ENCODE peak calls at places on chromosome 21, in six cellular contexts. One of them, this sample, is unnamed.
A peak's percentile ranks its signal among the peaks of the same experiment; 100 is the strongest.

GRCh38 chr21:42403611-42404231 is at the start of gene UBASH3A:
- DNase-seq in stimulated activated CD4-positive, alpha-beta T cell treated with anti-CD3 and anti-CD28 coated beads, Interleukin-12 subunit alpha, Interleukin-12 subunit beta, amount 100 ng/mL, for 48 hours: no peak
- DNase-seq in lower lobe of right lung: no peak
- DNase-seq in HEK293T: no peak
- DNase-seq in SK-MEL-5: no peak
- DNase-seq in AG08395: no peak
- DNase-seq in this sample: no peak

GRCh38 chr21:24671901-24672300 is 935.4 kb downstream of the MRPL39 start:
- DNase-seq in stimulated activated CD4-positive, alpha-beta T cell treated with anti-CD3 and anti-CD28 coated beads, Interleukin-12 subunit alpha, Interleukin-12 subunit beta, amount 100 ng/mL, for 48 hours: no peak
- DNase-seq in SK-MEL-5: no peak
- DNase-seq in AG08395: no peak
- DNase-seq in HEK293T: no peak
- DNase-seq in lower lobe of right lung: no peak
- DNase-seq in this sample: no peak

GRCh38 chr21:41477641-41478318 is 30.2 kb downstream of the TMPRSS2 start:
- DNase-seq in stimulated activated CD4-positive, alpha-beta T cell treated with anti-CD3 and anti-CD28 coated beads, Interleukin-12 subunit alpha, Interleukin-12 subunit beta, amount 100 ng/mL, for 48 hours: no peak
- DNase-seq in lower lobe of right lung: no peak
- DNase-seq in AG08395: peak; percentile 39
- DNase-seq in HEK293T: no peak
- DNase-seq in SK-MEL-5: peak; percentile 79
- DNase-seq in this sample: peak; percentile 77

GRCh38 chr21:42400525-42400924 is 3.2 kb upstream of the UBASH3A start:
- DNase-seq in stimulated activated CD4-positive, alpha-beta T cell treated with anti-CD3 and anti-CD28 coated beads, Interleukin-12 subunit alpha, Interleukin-12 subunit beta, amount 100 ng/mL, for 48 hours: no peak
- DNase-seq in HEK293T: no peak
- DNase-seq in lower lobe of right lung: no peak
- DNase-seq in AG08395: no peak
- DNase-seq in SK-MEL-5: no peak
- DNase-seq in this sample: no peak

GRCh38 chr21:32135401-32136363 is 143.2 kb downstream of the MIS18A start:
- DNase-seq in HEK293T: no peak
- DNase-seq in AG08395: peak; percentile 76
- DNase-seq in SK-MEL-5: no peak
- DNase-seq in lower lobe of right lung: no peak
- DNase-seq in stimulated activated CD4-positive, alpha-beta T cell treated with anti-CD3 and anti-CD28 coated beads, Interleukin-12 subunit alpha, Interleukin-12 subunit beta, amount 100 ng/mL, for 48 hours: no peak
- DNase-seq in this sample: peak; percentile 30

GRCh38 chr21:33700491-33700890 is 58.2 kb downstream of the ITSN1 start:
- DNase-seq in SK-MEL-5: no peak
- DNase-seq in lower lobe of right lung: no peak
- DNase-seq in HEK293T: no peak
- DNase-seq in stimulated activated CD4-positive, alpha-beta T cell treated with anti-CD3 and anti-CD28 coated beads, Interleukin-12 subunit alpha, Interleukin-12 subunit beta, amount 100 ng/mL, for 48 hours: no peak
- DNase-seq in AG08395: no peak
- DNase-seq in this sample: no peak

GRCh38 chr21:42703936-42704335 is 50.5 kb downstream of the PDE9A start:
- DNase-seq in HEK293T: no peak
- DNase-seq in SK-MEL-5: no peak
- DNase-seq in lower lobe of right lung: no peak
- DNase-seq in AG08395: no peak
- DNase-seq in stimulated activated CD4-positive, alpha-beta T cell treated with anti-CD3 and anti-CD28 coated beads, Interleukin-12 subunit alpha, Interleukin-12 subunit beta, amount 100 ng/mL, for 48 hours: no peak
- DNase-seq in this sample: no peak

GRCh38 chr21:44761011-44761729 is 40.5 kb downstream of the UBE2G2 start:
- DNase-seq in lower lobe of right lung: no peak
- DNase-seq in HEK293T: peak; percentile 65
- DNase-seq in stimulated activated CD4-positive, alpha-beta T cell treated with anti-CD3 and anti-CD28 coated beads, Interleukin-12 subunit alpha, Interleukin-12 subunit beta, amount 100 ng/mL, for 48 hours: no peak
- DNase-seq in AG08395: no peak
- DNase-seq in SK-MEL-5: no peak
- DNase-seq in this sample: peak; percentile 80

GRCh38 chr21:34345091-34345871 is 18.5 kb upstream of the KCNE2 start:
- DNase-seq in stimulated activated CD4-positive, alpha-beta T cell treated with anti-CD3 and anti-CD28 coated beads, Interleukin-12 subunit alpha, Interleukin-12 subunit beta, amount 100 ng/mL, for 48 hours: no peak
- DNase-seq in HEK293T: no peak
- DNase-seq in lower lobe of right lung: no peak
- DNase-seq in AG08395: peak; percentile 27
- DNase-seq in SK-MEL-5: no peak
- DNase-seq in this sample: peak; percentile 34

GRCh38 chr21:38804617-38805281 is 980 bp upstream of the ETS2 start:
- DNase-seq in SK-MEL-5: peak; percentile 51
- DNase-seq in lower lobe of right lung: peak; percentile 89
- DNase-seq in HEK293T: no peak
- DNase-seq in AG08395: peak; percentile 68
- DNase-seq in stimulated activated CD4-positive, alpha-beta T cell treated with anti-CD3 and anti-CD28 coated beads, Interleukin-12 subunit alpha, Interleukin-12 subunit beta, amount 100 ng/mL, for 48 hours: no peak
- DNase-seq in this sample: peak; percentile 95